ENCODE peak calls at places on chromosomes 6 and 20, in five cellular contexts. K is tibial nerve, C is substantia nigra, R is psoas muscle, E is ascending aorta. A is an unnamed sample.

GRCh38 chr6:150681992-150682391 is 82.3 kb downstream of the PLEKHG1 start:
- DNase-seq in R (no peak), E (no peak), K (no peak), C (no peak), A (no peak)

GRCh38 chr6:40276176-40276575 is 311.0 kb downstream of the LRFN2 start:
- DNase-seq in E (no peak), R (no peak), K (no peak), C (no peak), A (no peak)

GRCh38 chr6:14655201-14655988 is 537.8 kb downstream of the CD83 start:
- DNase-seq in E (no peak), R (no peak), K (no peak), C (no peak), A (no peak)

GRCh38 chr20:1934162-1934561 is 39.0 kb downstream of the SIRPA start:
- DNase-seq in C (no peak), E (no peak), K (peak), R (no peak), A (no peak)

GRCh38 chr6:89079611-89080213 is 839 bp upstream of the PNRC1 start:
- DNase-seq in C (no peak), E (no peak), R (no peak), K (peak), A (peak)

GRCh38 chr6:30615219-30615957 is 1.7 kb downstream of the PPP1R10 start:
- DNase-seq in E (no peak), K (no peak), R (no peak), C (no peak), A (no peak)

GRCh38 chr20:10508468-10509251 is 73.6 kb downstream of the SLX4IP start:
- DNase-seq in C (no peak), R (peak), E (no peak), K (peak), A (no peak)

GRCh38 chr20:2599265-2600060 is 53.0 kb upstream of the NOP56 start:
- DNase-seq in R (no peak), K (no peak), E (no peak), C (no peak), A (no peak)

GRCh38 chr6:108945686-108946158 is 97.5 kb downstream of the ARMC2 start:
- DNase-seq in C (peak), K (no peak), E (peak), R (peak), A (peak)

GRCh38 chr20:1423625-1424106 is 30.8 kb upstream of the FKBP1A start:
- DNase-seq in C (peak), K (no peak), E (no peak), R (no peak), A (no peak)

GRCh38 chr20:21515300-21516179 is 1.7 kb upstream of the NKX2-2 start:
- DNase-seq in C (no peak), K (no peak), E (no peak), R (no peak), A (no peak)

GRCh38 chr6:77123527-77123926 is 339.8 kb downstream of the HTR1B start:
- DNase-seq in C (no peak), K (no peak), E (no peak), R (no peak), A (no peak)

GRCh38 chr6:22722913-22723312 is 153.5 kb downstream of the HDGFL1 start:
- DNase-seq in E (no peak), K (no peak), C (no peak), R (no peak), A (no peak)

GRCh38 chr6:28944412-28945006 is 20.7 kb upstream of the TRIM27 start:
- DNase-seq in K (peak), R (no peak), C (no peak), E (no peak), A (no peak)

GRCh38 chr6:100269189-100269588 is 195.5 kb downstream of the SIM1 start:
- DNase-seq in R (no peak), E (no peak), K (no peak), C (no peak), A (no peak)

GRCh38 chr6:169286961-169287360 is 33.3 kb upstream of the THBS2 start:
- DNase-seq in E (no peak), C (no peak), R (no peak), K (no peak), A (no peak)

GRCh38 chr20:3088031-3088430 is 3.5 kb upstream of the AVP start:
- DNase-seq in E (no peak), C (no peak), R (no peak), K (no peak), A (no peak)

GRCh38 chr20:58690851-58691250 is 1.7 kb upstream of the NPEPL1 start:
- DNase-seq in R (no peak), K (peak), E (no peak), C (no peak), A (peak)

GRCh38 chr6:36848658-36849441 is 9.6 kb upstream of the CPNE5 start:
- DNase-seq in C (no peak), E (no peak), R (no peak), K (no peak), A (no peak)

GRCh38 chr6:15312500-15312899 is 66.6 kb downstream of the JARID2 start:
- DNase-seq in K (no peak), E (no peak), R (no peak), C (no peak), A (no peak)

GRCh38 chr6:18055098-18055497 is 67.4 kb downstream of the NHLRC1 start:
- DNase-seq in E (no peak), K (no peak), C (no peak), R (no peak), A (no peak)

GRCh38 chr20:2397595-2398145 is 17.0 kb downstream of the TGM6 start:
- DNase-seq in E (no peak), C (no peak), K (no peak), R (no peak), A (no peak)

GRCh38 chr6:12324096-12324495 is 33.9 kb downstream of the EDN1 start:
- DNase-seq in C (no peak), K (no peak), E (no peak), R (no peak), A (no peak)

GRCh38 chr6:28544211-28544610 is 18.5 kb downstream of the GPX5 start:
- DNase-seq in E (no peak), K (no peak), C (no peak), R (no peak), A (no peak)

GRCh38 chr6:28251648-28252506 is at the start of gene ZKSCAN4:
- DNase-seq in C (peak), E (peak), K (peak), R (peak), A (peak)

GRCh38 chr20:6680441-6680840 is 87.0 kb upstream of the BMP2 start:
- DNase-seq in R (no peak), E (no peak), K (no peak), C (no peak), A (no peak)

GRCh38 chr6:161101517-161101916 is 109.9 kb downstream of the MAP3K4 start:
- DNase-seq in E (no peak), C (no peak), K (no peak), R (no peak), A (no peak)

GRCh38 chr20:58890454-58891075 is 38.0 kb downstream of the GNAS start:
- DNase-seq in K (peak), E (no peak), R (peak), C (no peak), A (peak)

GRCh38 chr20:62051901-62052255 is 13.8 kb downstream of the TAF4 start:
- DNase-seq in C (no peak), R (no peak), K (no peak), E (no peak), A (no peak)

GRCh38 chr6:153959281-153959680 is 79.8 kb upstream of the OPRM1 start:
- DNase-seq in R (no peak), K (no peak), C (no peak), E (no peak), A (no peak)

GRCh38 chr6:22765015-22765414 is 195.6 kb downstream of the HDGFL1 start:
- DNase-seq in K (no peak), E (no peak), R (no peak), C (no peak), A (no peak)

GRCh38 chr6:35703554-35703953 is 14.8 kb upstream of the FKBP5 start:
- DNase-seq in R (no peak), K (no peak), C (no peak), E (no peak), A (no peak)

GRCh38 chr20:41133709-41134361 is 3.5 kb upstream of the PLCG1 start:
- DNase-seq in R (no peak), E (no peak), C (no peak), K (no peak), A (no peak)
- H3K27ac ChIP-seq in R (no peak), E (no peak), C (no peak), K (no peak), A (no peak)

DNA sequence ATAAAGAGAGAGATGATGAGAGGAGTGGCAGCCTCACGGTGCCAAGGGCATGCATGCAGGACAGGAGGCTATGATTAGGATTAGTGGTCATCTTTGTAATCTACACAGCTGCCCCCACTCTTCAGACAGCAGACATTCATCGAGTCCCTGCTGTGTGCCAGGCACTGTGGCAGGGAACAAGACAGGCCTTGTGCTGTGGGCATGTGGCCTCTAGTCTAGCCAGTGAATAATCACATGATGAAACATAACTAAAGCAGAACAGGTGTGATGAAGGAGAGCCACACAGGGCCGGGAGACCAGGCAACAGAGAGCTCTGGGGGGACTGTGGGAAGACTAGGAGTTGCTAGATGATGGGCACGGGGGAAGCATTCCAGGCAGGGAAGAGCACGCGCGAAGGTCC is 22.2 kb downstream of the TOX2 start:
- DNase-seq in E (no peak), R (no peak), K (no peak), C (no peak), A (no peak)
- H3K27ac ChIP-seq in E (no peak), R (no peak), K (no peak), C (no peak), A (no peak)

DNA sequence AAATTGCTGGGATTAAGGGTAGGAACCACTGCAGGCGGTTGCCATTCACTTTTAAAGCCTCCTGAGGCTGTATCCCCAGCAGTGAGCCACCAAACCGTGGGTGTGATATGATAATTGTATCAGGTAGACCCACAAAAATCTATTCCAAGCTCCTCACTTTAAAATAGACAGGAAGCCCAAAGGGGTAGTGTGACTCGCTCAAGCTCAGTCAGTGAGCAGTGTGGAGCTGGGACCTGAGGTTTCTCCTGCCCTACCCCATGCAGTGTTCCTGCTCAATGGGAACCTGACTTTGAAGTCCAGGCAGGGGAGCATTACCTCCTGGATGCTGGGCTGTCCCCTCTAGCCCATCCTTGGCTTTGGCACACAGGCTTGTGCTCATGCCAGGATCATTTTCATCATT is 14.9 kb upstream of the MAPRE1 start:
- DNase-seq in K (no peak), R (no peak), C (no peak), E (no peak), A (no peak)
- H3K27ac ChIP-seq in K (no peak), R (no peak), C (no peak), E (no peak), A (no peak)

GRCh38 chr6:32888576-32888975 is 34.6 kb downstream of the PSMB9 start:
- DNase-seq in E (no peak), C (no peak), K (no peak), R (no peak), A (no peak)
- H3K27ac ChIP-seq in E (no peak), C (no peak), K (no peak), R (no peak), A (no peak)

DNA sequence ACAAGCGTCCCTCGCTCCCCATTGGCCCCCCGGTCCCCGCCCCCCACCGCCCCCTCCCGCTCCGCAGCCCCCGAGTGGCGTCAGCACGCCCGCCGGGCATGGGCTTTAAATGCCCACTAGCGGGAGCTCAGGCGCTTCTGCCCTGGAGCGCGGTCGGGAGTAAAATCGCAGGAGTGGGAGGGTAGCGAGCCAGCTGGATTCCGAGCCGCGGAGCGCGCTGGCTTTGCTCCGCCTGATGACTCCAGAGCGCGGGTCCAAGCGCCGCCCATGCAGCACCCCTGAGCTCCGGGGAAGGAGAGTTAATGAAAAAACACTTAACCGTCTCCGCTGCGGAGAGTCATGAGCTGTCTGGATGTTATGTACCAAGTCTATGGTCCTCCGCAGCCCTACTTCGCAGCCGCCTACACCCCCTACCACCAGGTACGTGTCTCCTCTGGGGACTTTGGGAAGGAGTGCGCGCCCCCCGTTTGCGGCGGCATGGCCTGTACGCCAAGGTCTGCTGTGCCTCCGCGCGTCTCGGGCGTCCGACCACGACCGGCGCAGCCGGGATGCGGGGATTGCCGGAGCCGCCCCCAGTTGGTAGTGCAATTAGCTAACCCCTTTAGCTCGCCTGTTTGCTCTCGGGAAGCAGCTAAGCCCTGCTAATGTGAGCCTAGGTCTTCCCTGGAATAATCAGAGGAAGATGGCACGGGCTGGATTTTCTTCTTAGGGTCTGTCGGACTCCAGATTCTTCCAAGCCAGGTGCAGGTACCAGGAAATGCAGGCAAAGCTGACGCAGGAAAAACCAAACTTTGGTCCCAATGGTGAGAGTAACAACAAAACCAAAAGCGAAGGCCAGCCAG is at the start of gene VGLL2:
- DNase-seq in C (no peak), K (no peak), R (peak), E (no peak), A (peak)
- H3K27ac ChIP-seq in C (no peak), K (no peak), R (peak), E (no peak), A (peak)

GRCh38 chr20:49230575-49231211 is 11.5 kb downstream of the DDX27 start:
- DNase-seq in K (no peak), E (no peak), C (no peak), R (no peak), A (no peak)
- H3K27ac ChIP-seq in K (no peak), E (no peak), C (peak), R (no peak), A (no peak)

DNA sequence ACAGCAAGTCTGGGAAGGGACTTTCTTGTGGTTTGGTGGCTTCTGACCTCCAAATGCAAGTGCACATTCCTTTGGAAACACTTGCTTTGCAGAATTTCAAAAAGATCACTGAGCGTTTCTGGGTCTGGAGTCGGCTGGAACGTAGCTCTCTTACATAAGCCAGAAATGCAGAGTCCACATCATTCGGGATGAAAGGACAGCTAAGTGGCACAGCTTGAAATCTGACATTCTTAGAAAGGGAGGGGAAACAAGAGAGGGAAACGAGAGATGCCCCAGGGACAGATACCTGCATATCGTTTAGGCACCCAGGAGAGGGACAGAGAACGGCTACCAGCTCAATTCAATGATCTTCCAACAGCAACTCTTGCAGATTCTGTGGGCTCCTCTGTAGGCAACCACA is 118.7 kb downstream of the NFATC2 start:
- DNase-seq in C (no peak), K (no peak), R (no peak), E (no peak), A (no peak)
- H3K27ac ChIP-seq in C (no peak), K (no peak), R (no peak), E (no peak), A (no peak)

GRCh38 chr6:26034901-26035300 is 52.3 kb upstream of the HFE start:
- DNase-seq in R (no peak), E (no peak), K (no peak), C (no peak), A (no peak)
- H3K27ac ChIP-seq in R (no peak), E (peak), K (no peak), C (no peak), A (no peak)

GRCh38 chr6:102039450-102039849 is 645.9 kb downstream of the GRIK2 start:
- DNase-seq in K (no peak), C (no peak), R (no peak), E (no peak), A (no peak)
- H3K27ac ChIP-seq in K (no peak), C (no peak), R (no peak), E (no peak), A (no peak)

GRCh38 chr6:168209420-168209819 is 110.2 kb downstream of the DACT2 start:
- DNase-seq in K (no peak), E (no peak), C (no peak), R (no peak), A (no peak)
- H3K27ac ChIP-seq in K (no peak), E (no peak), C (no peak), R (no peak), A (no peak)